ENCODE peak calls at places on chromosomes 2 and 18, in eight cellular contexts. One of them, this sample, is unnamed.

GRCh38 chr2:30252723-30253688 is 21.7 kb downstream of the LBH start:
- DNase-seq in AG04449: no peak
- DNase-seq in AG09309: peak
- DNase-seq in AG08396: peak
- DNase-seq in hippocampal formation: no peak
- DNase-seq in activated CD4-positive, alpha-beta T cell treated with anti-CD3 and anti-CD28 coated beads, Interleukin-2, amount 50 U/mL, for 48 hours: peak
- DNase-seq in activated T-cell treated with anti-CD3 and anti-CD28 coated beads for 4 hours: peak
- DNase-seq in mesendoderm: peak
- DNase-seq in this sample: peak

GRCh38 chr2:655626-656025 is 21.6 kb downstream of the TMEM18 start:
- DNase-seq in AG09309: no peak
- DNase-seq in activated T-cell treated with anti-CD3 and anti-CD28 coated beads for 4 hours: no peak
- DNase-seq in AG04449: no peak
- DNase-seq in activated CD4-positive, alpha-beta T cell treated with anti-CD3 and anti-CD28 coated beads, Interleukin-2, amount 50 U/mL, for 48 hours: no peak
- DNase-seq in hippocampal formation: no peak
- DNase-seq in AG08396: peak
- DNase-seq in mesendoderm: no peak
- DNase-seq in this sample: no peak

GRCh38 chr2:215435261-215435808 is 533 bp downstream of the FN1 start:
- DNase-seq in AG08396: no peak
- DNase-seq in hippocampal formation: no peak
- DNase-seq in activated CD4-positive, alpha-beta T cell treated with anti-CD3 and anti-CD28 coated beads, Interleukin-2, amount 50 U/mL, for 48 hours: peak
- DNase-seq in AG09309: no peak
- DNase-seq in activated T-cell treated with anti-CD3 and anti-CD28 coated beads for 4 hours: no peak
- DNase-seq in AG04449: no peak
- DNase-seq in mesendoderm: peak
- DNase-seq in this sample: no peak

GRCh38 chr2:48287971-48288370 is 242.0 kb upstream of the STON1 start:
- DNase-seq in AG08396: no peak
- DNase-seq in AG04449: no peak
- DNase-seq in hippocampal formation: no peak
- DNase-seq in AG09309: no peak
- DNase-seq in activated T-cell treated with anti-CD3 and anti-CD28 coated beads for 4 hours: no peak
- DNase-seq in activated CD4-positive, alpha-beta T cell treated with anti-CD3 and anti-CD28 coated beads, Interleukin-2, amount 50 U/mL, for 48 hours: no peak
- DNase-seq in mesendoderm: no peak
- DNase-seq in this sample: no peak

GRCh38 chr2:192146069-192147006 is 48.4 kb downstream of the TMEFF2 start:
- DNase-seq in hippocampal formation: no peak
- DNase-seq in activated CD4-positive, alpha-beta T cell treated with anti-CD3 and anti-CD28 coated beads, Interleukin-2, amount 50 U/mL, for 48 hours: no peak
- DNase-seq in AG08396: peak
- DNase-seq in AG09309: no peak
- DNase-seq in mesendoderm: peak
- DNase-seq in activated T-cell treated with anti-CD3 and anti-CD28 coated beads for 4 hours: no peak
- DNase-seq in AG04449: no peak
- DNase-seq in this sample: no peak

GRCh38 chr2:42048318-42049251 is 764 bp downstream of the PKDCC start:
- DNase-seq in AG08396: peak
- DNase-seq in AG09309: no peak
- DNase-seq in activated CD4-positive, alpha-beta T cell treated with anti-CD3 and anti-CD28 coated beads, Interleukin-2, amount 50 U/mL, for 48 hours: no peak
- DNase-seq in AG04449: no peak
- DNase-seq in hippocampal formation: no peak
- DNase-seq in activated T-cell treated with anti-CD3 and anti-CD28 coated beads for 4 hours: no peak
- DNase-seq in mesendoderm: peak
- DNase-seq in this sample: no peak

GRCh38 chr2:54899576-54900200 is 150.6 kb downstream of the RTN4 start:
- DNase-seq in activated CD4-positive, alpha-beta T cell treated with anti-CD3 and anti-CD28 coated beads, Interleukin-2, amount 50 U/mL, for 48 hours: no peak
- DNase-seq in AG09309: peak
- DNase-seq in hippocampal formation: no peak
- DNase-seq in mesendoderm: peak
- DNase-seq in AG04449: no peak
- DNase-seq in activated T-cell treated with anti-CD3 and anti-CD28 coated beads for 4 hours: no peak
- DNase-seq in AG08396: peak
- DNase-seq in this sample: no peak

GRCh38 chr2:227871375-227871788 is at the start of gene DAW1:
- DNase-seq in activated T-cell treated with anti-CD3 and anti-CD28 coated beads for 4 hours: peak
- DNase-seq in activated CD4-positive, alpha-beta T cell treated with anti-CD3 and anti-CD28 coated beads, Interleukin-2, amount 50 U/mL, for 48 hours: peak
- DNase-seq in hippocampal formation: no peak
- DNase-seq in AG09309: no peak
- DNase-seq in AG08396: peak
- DNase-seq in AG04449: no peak
- DNase-seq in mesendoderm: peak
- DNase-seq in this sample: no peak

GRCh38 chr2:207746131-207746530 is 23.6 kb downstream of the FZD5 start:
- DNase-seq in AG09309: peak
- DNase-seq in mesendoderm: peak
- DNase-seq in AG04449: peak
- DNase-seq in activated T-cell treated with anti-CD3 and anti-CD28 coated beads for 4 hours: no peak
- DNase-seq in AG08396: peak
- DNase-seq in activated CD4-positive, alpha-beta T cell treated with anti-CD3 and anti-CD28 coated beads, Interleukin-2, amount 50 U/mL, for 48 hours: peak
- DNase-seq in hippocampal formation: peak
- DNase-seq in this sample: no peak

GRCh38 chr2:36355157-36355889 is at the start of gene CRIM1:
- DNase-seq in AG09309: peak
- DNase-seq in AG04449: no peak
- DNase-seq in mesendoderm: peak
- DNase-seq in AG08396: peak
- DNase-seq in activated T-cell treated with anti-CD3 and anti-CD28 coated beads for 4 hours: peak
- DNase-seq in hippocampal formation: peak
- DNase-seq in activated CD4-positive, alpha-beta T cell treated with anti-CD3 and anti-CD28 coated beads, Interleukin-2, amount 50 U/mL, for 48 hours: peak
- DNase-seq in this sample: no peak

GRCh38 chr2:179521944-179522343 is 257.3 kb upstream of the SESTD1 start:
- DNase-seq in mesendoderm: peak
- DNase-seq in activated CD4-positive, alpha-beta T cell treated with anti-CD3 and anti-CD28 coated beads, Interleukin-2, amount 50 U/mL, for 48 hours: no peak
- DNase-seq in hippocampal formation: no peak
- DNase-seq in AG08396: no peak
- DNase-seq in AG09309: no peak
- DNase-seq in activated T-cell treated with anti-CD3 and anti-CD28 coated beads for 4 hours: no peak
- DNase-seq in AG04449: no peak
- DNase-seq in this sample: no peak

GRCh38 chr2:242010567-242011513 is 141.3 kb downstream of the RTP5 start:
- DNase-seq in AG09309: no peak
- DNase-seq in AG04449: no peak
- DNase-seq in activated CD4-positive, alpha-beta T cell treated with anti-CD3 and anti-CD28 coated beads, Interleukin-2, amount 50 U/mL, for 48 hours: peak
- DNase-seq in hippocampal formation: no peak
- DNase-seq in activated T-cell treated with anti-CD3 and anti-CD28 coated beads for 4 hours: no peak
- DNase-seq in AG08396: no peak
- DNase-seq in mesendoderm: no peak
- DNase-seq in this sample: no peak

GRCh38 chr2:27261241-27261925 is 1.5 kb downstream of the SLC30A3 start:
- DNase-seq in activated CD4-positive, alpha-beta T cell treated with anti-CD3 and anti-CD28 coated beads, Interleukin-2, amount 50 U/mL, for 48 hours: no peak
- DNase-seq in AG04449: no peak
- DNase-seq in mesendoderm: no peak
- DNase-seq in hippocampal formation: no peak
- DNase-seq in AG08396: no peak
- DNase-seq in activated T-cell treated with anti-CD3 and anti-CD28 coated beads for 4 hours: no peak
- DNase-seq in AG09309: no peak
- DNase-seq in this sample: no peak

GRCh38 chr2:23720705-23721453 is 206.0 kb downstream of the ATAD2B start:
- DNase-seq in mesendoderm: no peak
- DNase-seq in activated CD4-positive, alpha-beta T cell treated with anti-CD3 and anti-CD28 coated beads, Interleukin-2, amount 50 U/mL, for 48 hours: no peak
- DNase-seq in AG09309: no peak
- DNase-seq in AG04449: no peak
- DNase-seq in AG08396: no peak
- DNase-seq in hippocampal formation: no peak
- DNase-seq in activated T-cell treated with anti-CD3 and anti-CD28 coated beads for 4 hours: no peak
- DNase-seq in this sample: no peak

GRCh38 chr2:191018048-191018447 is 4.1 kb upstream of the STAT1 start:
- DNase-seq in AG08396: no peak
- DNase-seq in mesendoderm: no peak
- DNase-seq in AG04449: no peak
- DNase-seq in hippocampal formation: no peak
- DNase-seq in activated T-cell treated with anti-CD3 and anti-CD28 coated beads for 4 hours: no peak
- DNase-seq in activated CD4-positive, alpha-beta T cell treated with anti-CD3 and anti-CD28 coated beads, Interleukin-2, amount 50 U/mL, for 48 hours: no peak
- DNase-seq in AG09309: no peak
- DNase-seq in this sample: no peak

GRCh38 chr2:197077336-197077735 is 150.8 kb upstream of the PGAP1 start:
- DNase-seq in AG08396: no peak
- DNase-seq in AG04449: no peak
- DNase-seq in hippocampal formation: no peak
- DNase-seq in mesendoderm: no peak
- DNase-seq in activated T-cell treated with anti-CD3 and anti-CD28 coated beads for 4 hours: no peak
- DNase-seq in activated CD4-positive, alpha-beta T cell treated with anti-CD3 and anti-CD28 coated beads, Interleukin-2, amount 50 U/mL, for 48 hours: no peak
- DNase-seq in AG09309: no peak
- DNase-seq in this sample: no peak

GRCh38 chr2:8337321-8337720 is 344.5 kb upstream of the ID2 start:
- DNase-seq in hippocampal formation: no peak
- DNase-seq in AG09309: no peak
- DNase-seq in AG08396: no peak
- DNase-seq in activated T-cell treated with anti-CD3 and anti-CD28 coated beads for 4 hours: no peak
- DNase-seq in activated CD4-positive, alpha-beta T cell treated with anti-CD3 and anti-CD28 coated beads, Interleukin-2, amount 50 U/mL, for 48 hours: peak
- DNase-seq in mesendoderm: no peak
- DNase-seq in AG04449: no peak
- DNase-seq in this sample: no peak

GRCh38 chr18:304887-305529 is 37.2 kb upstream of the THOC1 start:
- DNase-seq in hippocampal formation: no peak
- DNase-seq in activated CD4-positive, alpha-beta T cell treated with anti-CD3 and anti-CD28 coated beads, Interleukin-2, amount 50 U/mL, for 48 hours: no peak
- DNase-seq in AG04449: no peak
- DNase-seq in AG08396: no peak
- DNase-seq in activated T-cell treated with anti-CD3 and anti-CD28 coated beads for 4 hours: no peak
- DNase-seq in mesendoderm: peak
- DNase-seq in AG09309: no peak
- DNase-seq in this sample: no peak

GRCh38 chr18:24426073-24426397 is 435 bp upstream of the IMPACT start:
- DNase-seq in activated CD4-positive, alpha-beta T cell treated with anti-CD3 and anti-CD28 coated beads, Interleukin-2, amount 50 U/mL, for 48 hours: no peak
- DNase-seq in mesendoderm: no peak
- DNase-seq in AG08396: no peak
- DNase-seq in activated T-cell treated with anti-CD3 and anti-CD28 coated beads for 4 hours: no peak
- DNase-seq in AG09309: no peak
- DNase-seq in AG04449: no peak
- DNase-seq in hippocampal formation: no peak
- DNase-seq in this sample: no peak

GRCh38 chr2:241753493-241753892 is 19.1 kb downstream of the D2HGDH start:
- DNase-seq in activated CD4-positive, alpha-beta T cell treated with anti-CD3 and anti-CD28 coated beads, Interleukin-2, amount 50 U/mL, for 48 hours: no peak
- DNase-seq in AG09309: no peak
- DNase-seq in hippocampal formation: no peak
- DNase-seq in mesendoderm: no peak
- DNase-seq in AG04449: no peak
- DNase-seq in activated T-cell treated with anti-CD3 and anti-CD28 coated beads for 4 hours: no peak
- DNase-seq in AG08396: no peak
- DNase-seq in this sample: no peak

GRCh38 chr2:73980566-73980965 is 4.1 kb upstream of the TET3 start:
- DNase-seq in activated CD4-positive, alpha-beta T cell treated with anti-CD3 and anti-CD28 coated beads, Interleukin-2, amount 50 U/mL, for 48 hours: no peak
- DNase-seq in mesendoderm: no peak
- DNase-seq in AG09309: no peak
- DNase-seq in hippocampal formation: no peak
- DNase-seq in activated T-cell treated with anti-CD3 and anti-CD28 coated beads for 4 hours: no peak
- DNase-seq in AG04449: no peak
- DNase-seq in AG08396: no peak
- DNase-seq in this sample: no peak

GRCh38 chr2:220785181-220785580 is 786.9 kb downstream of the EPHA4 start:
- DNase-seq in mesendoderm: no peak
- DNase-seq in AG09309: no peak
- DNase-seq in hippocampal formation: no peak
- DNase-seq in activated T-cell treated with anti-CD3 and anti-CD28 coated beads for 4 hours: no peak
- DNase-seq in AG04449: no peak
- DNase-seq in AG08396: no peak
- DNase-seq in activated CD4-positive, alpha-beta T cell treated with anti-CD3 and anti-CD28 coated beads, Interleukin-2, amount 50 U/mL, for 48 hours: no peak
- DNase-seq in this sample: no peak

GRCh38 chr2:9991829-9992273 is 40.4 kb downstream of the GRHL1 start:
- DNase-seq in hippocampal formation: no peak
- DNase-seq in activated T-cell treated with anti-CD3 and anti-CD28 coated beads for 4 hours: no peak
- DNase-seq in mesendoderm: no peak
- DNase-seq in AG04449: no peak
- DNase-seq in AG09309: no peak
- DNase-seq in AG08396: no peak
- DNase-seq in activated CD4-positive, alpha-beta T cell treated with anti-CD3 and anti-CD28 coated beads, Interleukin-2, amount 50 U/mL, for 48 hours: no peak
- DNase-seq in this sample: no peak

GRCh38 chr2:176812376-176812775 is 400.2 kb upstream of the HNRNPA3 start:
- DNase-seq in AG08396: no peak
- DNase-seq in activated T-cell treated with anti-CD3 and anti-CD28 coated beads for 4 hours: no peak
- DNase-seq in mesendoderm: no peak
- DNase-seq in hippocampal formation: no peak
- DNase-seq in AG09309: no peak
- DNase-seq in AG04449: no peak
- DNase-seq in activated CD4-positive, alpha-beta T cell treated with anti-CD3 and anti-CD28 coated beads, Interleukin-2, amount 50 U/mL, for 48 hours: no peak
- DNase-seq in this sample: no peak

GRCh38 chr18:62045316-62045715 is 141.5 kb downstream of the PIGN start:
- DNase-seq in mesendoderm: no peak
- DNase-seq in AG08396: no peak
- DNase-seq in hippocampal formation: no peak
- DNase-seq in AG09309: no peak
- DNase-seq in AG04449: no peak
- DNase-seq in activated T-cell treated with anti-CD3 and anti-CD28 coated beads for 4 hours: no peak
- DNase-seq in activated CD4-positive, alpha-beta T cell treated with anti-CD3 and anti-CD28 coated beads, Interleukin-2, amount 50 U/mL, for 48 hours: no peak
- DNase-seq in this sample: no peak

GRCh38 chr2:182020319-182021055 is 34.8 kb downstream of the PPP1R1C start:
- DNase-seq in mesendoderm: no peak
- DNase-seq in AG09309: no peak
- DNase-seq in AG04449: no peak
- DNase-seq in activated CD4-positive, alpha-beta T cell treated with anti-CD3 and anti-CD28 coated beads, Interleukin-2, amount 50 U/mL, for 48 hours: no peak
- DNase-seq in AG08396: peak
- DNase-seq in activated T-cell treated with anti-CD3 and anti-CD28 coated beads for 4 hours: no peak
- DNase-seq in hippocampal formation: no peak
- DNase-seq in this sample: no peak

GRCh38 chr2:85457877-85458316 is 39.4 kb downstream of the SH2D6 start:
- DNase-seq in mesendoderm: no peak
- DNase-seq in hippocampal formation: no peak
- DNase-seq in activated CD4-positive, alpha-beta T cell treated with anti-CD3 and anti-CD28 coated beads, Interleukin-2, amount 50 U/mL, for 48 hours: no peak
- DNase-seq in AG08396: no peak
- DNase-seq in activated T-cell treated with anti-CD3 and anti-CD28 coated beads for 4 hours: no peak
- DNase-seq in AG04449: no peak
- DNase-seq in AG09309: no peak
- DNase-seq in this sample: no peak

GRCh38 chr2:27804146-27804545 is 32.6 kb downstream of the MRPL33 start:
- DNase-seq in AG08396: no peak
- DNase-seq in AG09309: no peak
- DNase-seq in hippocampal formation: no peak
- DNase-seq in activated T-cell treated with anti-CD3 and anti-CD28 coated beads for 4 hours: no peak
- DNase-seq in mesendoderm: no peak
- DNase-seq in activated CD4-positive, alpha-beta T cell treated with anti-CD3 and anti-CD28 coated beads, Interleukin-2, amount 50 U/mL, for 48 hours: no peak
- DNase-seq in AG04449: no peak
- DNase-seq in this sample: no peak

GRCh38 chr18:7370375-7370774 is 139.5 kb downstream of the LRRC30 start:
- DNase-seq in activated T-cell treated with anti-CD3 and anti-CD28 coated beads for 4 hours: no peak
- DNase-seq in AG04449: no peak
- DNase-seq in mesendoderm: no peak
- DNase-seq in hippocampal formation: no peak
- DNase-seq in activated CD4-positive, alpha-beta T cell treated with anti-CD3 and anti-CD28 coated beads, Interleukin-2, amount 50 U/mL, for 48 hours: no peak
- DNase-seq in AG08396: no peak
- DNase-seq in AG09309: no peak
- DNase-seq in this sample: no peak

GRCh38 chr2:179936654-179937053 is 70.4 kb downstream of the CWC22 start:
- DNase-seq in mesendoderm: peak
- DNase-seq in hippocampal formation: no peak
- DNase-seq in AG09309: no peak
- DNase-seq in AG08396: no peak
- DNase-seq in activated T-cell treated with anti-CD3 and anti-CD28 coated beads for 4 hours: no peak
- DNase-seq in AG04449: no peak
- DNase-seq in activated CD4-positive, alpha-beta T cell treated with anti-CD3 and anti-CD28 coated beads, Interleukin-2, amount 50 U/mL, for 48 hours: peak
- DNase-seq in this sample: peak

GRCh38 chr18:31079973-31080372 is 22.2 kb downstream of the DSC2 start:
- DNase-seq in AG08396: no peak
- DNase-seq in activated CD4-positive, alpha-beta T cell treated with anti-CD3 and anti-CD28 coated beads, Interleukin-2, amount 50 U/mL, for 48 hours: no peak
- DNase-seq in hippocampal formation: no peak
- DNase-seq in AG09309: no peak
- DNase-seq in activated T-cell treated with anti-CD3 and anti-CD28 coated beads for 4 hours: no peak
- DNase-seq in AG04449: no peak
- DNase-seq in mesendoderm: no peak
- DNase-seq in this sample: no peak

GRCh38 chr18:35197286-35197685 is 43.5 kb upstream of the ZNF397 start:
- DNase-seq in hippocampal formation: no peak
- DNase-seq in activated CD4-positive, alpha-beta T cell treated with anti-CD3 and anti-CD28 coated beads, Interleukin-2, amount 50 U/mL, for 48 hours: no peak
- DNase-seq in mesendoderm: no peak
- DNase-seq in AG08396: no peak
- DNase-seq in activated T-cell treated with anti-CD3 and anti-CD28 coated beads for 4 hours: no peak
- DNase-seq in AG09309: no peak
- DNase-seq in AG04449: no peak
- DNase-seq in this sample: no peak

GRCh38 chr2:239959059-239959971 is 65.8 kb downstream of the NDUFA10 start:
- DNase-seq in mesendoderm: no peak
- DNase-seq in AG08396: peak
- DNase-seq in hippocampal formation: peak
- DNase-seq in AG04449: no peak
- DNase-seq in AG09309: no peak
- DNase-seq in activated CD4-positive, alpha-beta T cell treated with anti-CD3 and anti-CD28 coated beads, Interleukin-2, amount 50 U/mL, for 48 hours: no peak
- DNase-seq in activated T-cell treated with anti-CD3 and anti-CD28 coated beads for 4 hours: no peak
- DNase-seq in this sample: no peak

GRCh38 chr2:130376433-130377293 is 20.8 kb downstream of the PTPN18 start:
- DNase-seq in AG04449: no peak
- DNase-seq in activated CD4-positive, alpha-beta T cell treated with anti-CD3 and anti-CD28 coated beads, Interleukin-2, amount 50 U/mL, for 48 hours: no peak
- DNase-seq in mesendoderm: peak
- DNase-seq in activated T-cell treated with anti-CD3 and anti-CD28 coated beads for 4 hours: no peak
- DNase-seq in AG09309: no peak
- DNase-seq in AG08396: no peak
- DNase-seq in hippocampal formation: no peak
- DNase-seq in this sample: no peak

This sample was measured in HS-27A.